ENCODE peak calls at places on chromosomes 11 and 22, in ten cellular contexts. S is type B pancreatic cell; Z is activated T-helper 1 cell treated with Interleukin-2 at 50 U/mL for 16 hours; T is activated T-cell treated with anti-CD3 and anti-CD28 coated beads, Interleukin-2, amount 50 U/mL, for 4 hours; L is NCI-H2081; C is stimulated activated CD8-positive, alpha-beta memory T cell treated with anti-CD3 and anti-CD28 coated beads, Interleukin-7, amount 100 ng/mL, for 1 hour; W is astrocyte of the spinal cord; Q is brain microvascular endothelial cell; D is mammary epithelial cell; I is choroid plexus epithelial cell. Y is an unnamed sample.
A peak's percentile ranks its signal among the peaks of the same experiment; 100 is the strongest.

GRCh38 chr22:22802346-22802970 is 85.2 kb upstream of the IGLL5 start:
- DNase-seq in Z (peak; percentile 28), S (no peak), T (peak; percentile 32), C (no peak), Q (no peak), D (no peak), L (no peak), I (peak; percentile 3), W (no peak), Y (no peak)

GRCh38 chr11:64459016-64459415 is 100.1 kb downstream of the RPS6KA4 start:
- DNase-seq in W (no peak), T (no peak), L (no peak), Q (no peak), S (no peak), I (peak; percentile 5), C (no peak), Z (no peak), D (no peak), Y (no peak)

GRCh38 chr11:70482529-70482917 is 84.2 kb downstream of the CTTN start:
- DNase-seq in T (no peak), L (no peak), I (peak; percentile 55), W (peak; percentile 45), Q (peak; percentile 16), C (no peak), Z (no peak), D (no peak), S (no peak), Y (no peak)

GRCh38 chr22:39707816-39708215 is 137.3 kb downstream of the CACNA1I start:
- DNase-seq in Q (no peak), I (no peak), Z (no peak), L (no peak), T (no peak), W (no peak), C (no peak), D (no peak), S (no peak), Y (no peak)

GRCh38 chr11:37371346-37371970 is 773.4 kb upstream of the RAG2 start:
- DNase-seq in I (no peak), D (peak; percentile 39), Q (no peak), Z (no peak), T (no peak), C (no peak), W (peak; percentile 58), S (no peak), L (no peak), Y (peak; percentile 4)

GRCh38 chr11:2798951-2799761 is 86.4 kb downstream of the CDKN1C start:
- DNase-seq in D (no peak), T (peak; percentile 1), S (peak; percentile 57), W (no peak), L (no peak), Z (no peak), Q (no peak), I (no peak), C (no peak), Y (no peak)

GRCh38 chr11:106482920-106483761 is 405.7 kb downstream of the AASDHPPT start:
- DNase-seq in T (no peak), S (no peak), C (no peak), L (no peak), Q (peak; percentile 66), W (peak; percentile 85), I (peak; percentile 78), Z (no peak), D (peak; percentile 66), Y (peak; percentile 75)

GRCh38 chr11:71501071-71501985 is 25.7 kb upstream of the KRTAP5-7 start:
- DNase-seq in Z (no peak), C (no peak), S (no peak), D (no peak), Q (no peak), W (no peak), L (no peak), I (no peak), T (no peak), Y (no peak)

GRCh38 chr11:60924906-60925684 is 835 bp downstream of the TMEM132A start:
- DNase-seq in L (no peak), I (no peak), Q (no peak), T (no peak), Z (no peak), C (no peak), W (no peak), S (no peak), D (no peak), Y (no peak)

GRCh38 chr11:101516546-101516945 is 67.3 kb downstream of the TRPC6 start:
- DNase-seq in T (no peak), L (no peak), S (no peak), W (no peak), C (no peak), Q (no peak), Z (no peak), D (no peak), I (no peak), Y (no peak)

GRCh38 chr22:18121436-18122253 is 11.0 kb downstream of the TUBA8 start:
- DNase-seq in S (no peak), Q (no peak), C (no peak), I (no peak), L (no peak), T (no peak), Z (no peak), D (no peak), W (no peak), Y (no peak)

GRCh38 chr11:117010808-117011540 is 87.3 kb downstream of the SIK3 start:
- DNase-seq in I (peak; percentile 85), T (no peak), L (no peak), Z (no peak), Q (peak; percentile 81), C (no peak), D (peak; percentile 95), S (no peak), W (peak; percentile 91), Y (peak; percentile 97)

GRCh38 chr11:3216027-3216525 is 2.5 kb downstream of the MRGPRG start:
- DNase-seq in T (no peak), C (no peak), D (no peak), S (no peak), W (no peak), I (no peak), L (no peak), Q (no peak), Z (no peak), Y (no peak)

GRCh38 chr22:47304854-47305253 is 542.4 kb downstream of the TBC1D22A start:
- DNase-seq in Q (no peak), W (no peak), C (no peak), D (no peak), Z (no peak), L (no peak), I (no peak), T (no peak), S (no peak), Y (no peak)

GRCh38 chr22:45233386-45233785 is 7.3 kb downstream of the KIAA0930 start:
- DNase-seq in S (no peak), W (no peak), I (no peak), L (no peak), D (no peak), Q (no peak), T (no peak), Z (no peak), C (no peak), Y (no peak)

GRCh38 chr11:20048246-20048645 is 112.0 kb downstream of the DBX1 start:
- DNase-seq in Q (no peak), L (no peak), D (no peak), C (no peak), W (no peak), Z (no peak), T (no peak), S (no peak), I (no peak), Y (no peak)

GRCh38 chr11:45930031-45930794 is 7.8 kb downstream of the LARGE2 start:
- DNase-seq in W (no peak), S (no peak), I (no peak), Q (no peak), Z (peak; percentile 31), C (no peak), L (peak; percentile 92), T (no peak), D (peak; percentile 36), Y (peak; percentile 53)

GRCh38 chr11:64810891-64811272 is 531 bp upstream of the MEN1 start:
- DNase-seq in D (no peak), W (no peak), C (no peak), Q (peak; percentile 22), S (no peak), Z (no peak), L (no peak), T (peak; percentile 26), I (no peak), Y (no peak)

GRCh38 chr11:2150206-2150847 is 10.7 kb downstream of the INS start:
- DNase-seq in Z (no peak), S (no peak), Q (no peak), L (no peak), W (peak; percentile 74), I (peak; percentile 87), D (peak; percentile 25), C (no peak), T (no peak), Y (peak; percentile 64)

GRCh38 chr22:33831651-33832050 is 88.6 kb downstream of the LARGE1 start:
- DNase-seq in T (no peak), D (no peak), I (no peak), L (no peak), S (no peak), W (no peak), Z (no peak), Q (no peak), C (no peak), Y (no peak)

GRCh38 chr11:73126804-73127480 is 15.2 kb downstream of the FCHSD2 start:
- DNase-seq in S (no peak), L (no peak), W (no peak), C (no peak), D (no peak), Q (no peak), Z (no peak), T (no peak), I (no peak), Y (no peak)

GRCh38 chr11:31301549-31302225 is 67.9 kb downstream of the DCDC1 start:
- DNase-seq in D (no peak), L (no peak), T (no peak), W (no peak), Q (no peak), Z (no peak), C (no peak), I (no peak), S (no peak), Y (no peak)

Y was measured in bronchial epithelial cell.